ENCODE peak calls at places on chromosomes 7 and 10, in seven cellular contexts. H, A, E, I, D, B and J are unnamed samples.

GRCh38 chr7:50721661-50722259 is 60.9 kb downstream of the GRB10 start:
- DNase-seq in H (no peak), A (no peak), E (no peak), I (no peak), D (no peak), B (no peak), J (no peak)

GRCh38 chr7:142469653-142470335 is 211.9 kb upstream of the PRSS58 start:
- DNase-seq in H (no peak), A (no peak), E (no peak), I (no peak), D (no peak), B (no peak), J (no peak)

GRCh38 chr7:30144659-30145321 is 10.0 kb downstream of the MTURN start:
- DNase-seq in H (no peak), A (no peak), E (no peak), I (no peak), D (no peak), B (no peak), J (no peak)

GRCh38 chr10:70866424-70866823 is 21.9 kb downstream of the PCBD1 start:
- DNase-seq in H (no peak), A (no peak), E (no peak), I (no peak), D (peak), B (no peak), J (no peak)

GRCh38 chr10:13404305-13404759 is 56.2 kb upstream of the SEPHS1 start:
- DNase-seq in H (no peak), A (no peak), E (no peak), I (no peak), D (no peak), B (no peak), J (no peak)

GRCh38 chr10:93357680-93358079 is 124.5 kb downstream of the MYOF start:
- DNase-seq in H (no peak), A (no peak), E (no peak), I (no peak), D (peak), B (peak), J (no peak)

GRCh38 chr10:103715430-103715829 is 139.9 kb downstream of the SH3PXD2A start:
- DNase-seq in H (peak), A (no peak), E (no peak), I (peak), D (peak), B (peak), J (no peak)

GRCh38 chr10:113475381-113475807 is 77.5 kb upstream of the HABP2 start:
- DNase-seq in H (peak), A (no peak), E (no peak), I (no peak), D (peak), B (peak), J (no peak)

GRCh38 chr7:75969704-75970498 is 24.5 kb downstream of the TMEM120A start:
- DNase-seq in H (no peak), A (no peak), E (no peak), I (no peak), D (no peak), B (no peak), J (no peak)